ENCODE peak calls at places on chromosomes 12 and 14, in seven cellular contexts. T, F, G, O, H, E and Y are unnamed samples.

GRCh38 chr12:118035194-118036041 is 18.9 kb downstream of the RFC5 start:
- DNase-seq in T (no peak), F (no peak), G (no peak), O (no peak), H (no peak), E (no peak), Y (no peak)

GRCh38 chr12:32765906-32766305 is 10.2 kb upstream of the YARS2 start:
- DNase-seq in T (no peak), F (no peak), G (no peak), O (no peak), H (no peak), E (no peak), Y (no peak)

GRCh38 chr12:56221233-56221756 is 427 bp downstream of the RNF41 start:
- DNase-seq in T (peak), F (peak), G (peak), O (peak), H (peak), E (no peak), Y (peak)

GRCh38 chr14:37078131-37078530 is 94.3 kb downstream of the SLC25A21 start:
- DNase-seq in T (no peak), F (no peak), G (no peak), O (no peak), H (no peak), E (no peak), Y (no peak)

GRCh38 chr12:112170376-112170775 is 45.0 kb downstream of the TRAFD1 start:
- DNase-seq in T (no peak), F (no peak), G (no peak), O (no peak), H (peak), E (no peak), Y (no peak)

GRCh38 chr14:87483651-87484260 is 509.2 kb downstream of the GALC start:
- DNase-seq in T (no peak), F (no peak), G (peak), O (no peak), H (no peak), E (no peak), Y (no peak)

GRCh38 chr12:10753066-10753465 is 29.9 kb upstream of the YBX3 start:
- DNase-seq in T (no peak), F (no peak), G (no peak), O (no peak), H (no peak), E (no peak), Y (no peak)

GRCh38 chr14:69038449-69039286 is 59.6 kb upstream of the ACTN1 start:
- DNase-seq in T (peak), F (no peak), G (no peak), O (no peak), H (peak), E (no peak), Y (no peak)

GRCh38 chr14:69632154-69632553 is 20.8 kb downstream of the SUSD6 start:
- DNase-seq in T (no peak), F (no peak), G (no peak), O (no peak), H (no peak), E (no peak), Y (no peak)

GRCh38 chr12:71135812-71136176 is 22.0 kb downstream of the TSPAN8 start:
- DNase-seq in T (no peak), F (no peak), G (no peak), O (no peak), H (no peak), E (no peak), Y (no peak)

GRCh38 chr12:32756476-32757158 is 920 bp upstream of the YARS2 start:
- DNase-seq in T (peak), F (no peak), G (no peak), O (no peak), H (no peak), E (no peak), Y (no peak)

GRCh38 chr14:100328495-100329163 is 5.5 kb downstream of the SLC25A47 start:
- DNase-seq in T (no peak), F (no peak), G (no peak), O (no peak), H (no peak), E (no peak), Y (no peak)
- TF ChIP-seq POLR2A in T (no peak), F (no peak), G (no peak), O (no peak), H (no peak), E (no peak), Y (no peak)

GRCh38 chr12:5512585-5512970 is 80.7 kb downstream of the NTF3 start:
- DNase-seq in T (no peak), F (no peak), G (no peak), O (peak), H (no peak), E (no peak), Y (no peak)

GRCh38 chr12:5510251-5510805 is 78.4 kb downstream of the NTF3 start:
- DNase-seq in T (no peak), F (no peak), G (no peak), O (no peak), H (no peak), E (no peak), Y (no peak)

GRCh38 chr12:5513406-5513805 is 81.5 kb downstream of the NTF3 start:
- DNase-seq in T (no peak), F (no peak), G (no peak), O (peak), H (no peak), E (no peak), Y (no peak)

GRCh38 chr12:5511256-5511643 is 79.3 kb downstream of the NTF3 start:
- DNase-seq in T (no peak), F (no peak), G (no peak), O (no peak), H (no peak), E (no peak), Y (no peak)

GRCh38 chr12:5511644-5512584 is 80.0 kb downstream of the NTF3 start:
- DNase-seq in T (no peak), F (no peak), G (no peak), O (peak), H (peak), E (no peak), Y (no peak)
- H3K4me3 ChIP-seq in T (no peak), F (peak), G (peak), O (no peak), H (no peak), E (no peak), Y (no peak)

GRCh38 chr14:22886500-22887259 is 3.7 kb downstream of the REM2 start:
- DNase-seq in T (peak), F (peak), G (peak), O (peak), H (peak), E (peak), Y (peak)
- TF ChIP-seq POLR2A in T (peak), F (no peak), G (no peak), O (no peak), H (peak), E (no peak), Y (peak)

DNA sequence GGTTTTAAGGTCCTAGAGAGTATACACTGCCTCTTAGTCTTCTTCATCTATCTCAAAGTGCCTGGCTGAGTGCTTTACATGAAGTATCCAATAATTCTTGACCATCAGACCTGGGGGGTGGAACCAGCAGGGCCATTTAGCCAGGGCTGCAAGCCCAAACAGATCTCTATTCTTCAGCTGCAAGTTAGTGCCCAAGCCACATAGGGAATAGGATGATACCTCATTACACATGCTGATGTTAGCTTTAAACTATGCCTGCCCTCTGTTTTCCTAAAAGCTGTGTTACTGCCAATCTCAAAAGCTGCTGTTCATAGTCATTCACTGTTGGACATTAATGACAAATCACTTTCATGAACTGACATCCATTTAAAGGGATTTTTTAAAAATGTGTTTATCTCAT is 16.7 kb upstream of the IFNG start:
- DNase-seq in T (no peak), F (no peak), G (no peak), O (no peak), H (no peak), E (no peak), Y (no peak)
- H3K4me3 ChIP-seq in T (no peak), F (no peak), G (no peak), O (no peak), H (no peak), E (no peak), Y (no peak)